ENCODE peak calls at places on chromosomes 4 and X, in five cellular contexts. H is thoracic aorta, Y is psoas muscle, X is stomach, L is osteoblast. V is an unnamed sample. For H3K36me3, the result is how much of the 10 kb centered on the place peaks cover.

GRCh38 chr4:182653596-182653995 is 263.6 kb downstream of the DCTD start:
- DNase-seq in H (no peak), Y (no peak), X (no peak), L (peak), V (no peak)

GRCh38 chr4:154490589-154491340 is 834 bp downstream of the DCHS2 start:
- DNase-seq in H (no peak), Y (peak), X (no peak), L (peak), V (peak)

GRCh38 chrX:71669492-71669891 is 2.1 kb downstream of the LOC101059915 start:
- DNase-seq in H (no peak), Y (no peak), X (no peak), L (no peak), V (peak)

GRCh38 chrX:20265726-20266681 is 705 bp downstream of the RPS6KA3 start:
- DNase-seq in H (no peak), Y (peak), X (no peak), L (peak), V (peak)

GRCh38 chrX:15769300-15769954 is 20.9 kb upstream of the ZRSR2 start:
- DNase-seq in H (no peak), Y (no peak), X (no peak), L (no peak), V (no peak)

GRCh38 chrX:346034-346813 is 27.6 kb upstream of the GTPBP6 start:
- DNase-seq in H (no peak), Y (no peak), X (no peak), L (no peak), V (peak)

GRCh38 chr4:54322817-54323417 is 93.8 kb downstream of the PDGFRA start:
- DNase-seq in H (no peak), Y (peak), X (peak), L (peak), V (peak)

GRCh38 chr4:4457803-4458550 is 71.1 kb downstream of the NSG1 start:
- DNase-seq in H (no peak), Y (no peak), X (no peak), L (no peak), V (no peak)

GRCh38 chr4:112348488-112349158 is 51.5 kb downstream of the ALPK1 start:
- DNase-seq in H (no peak), Y (peak), X (no peak), L (peak), V (peak)

GRCh38 chrX:10859353-10859752 is 239.0 kb upstream of the MID1 start:
- DNase-seq in H (no peak), Y (no peak), X (no peak), L (no peak), V (no peak)

GRCh38 chr4:153083447-153083921 is 120.8 kb upstream of the TRIM2 start:
- DNase-seq in H (no peak), Y (no peak), X (peak), L (peak), V (peak)

GRCh38 chr4:80362578-80363181 is 27.1 kb downstream of the CFAP299 start:
- DNase-seq in H (no peak), Y (no peak), X (no peak), L (no peak), V (peak)

GRCh38 chr4:13530823-13531608 is 13.3 kb downstream of the NKX3-2 start:
- DNase-seq in H (no peak), Y (no peak), X (no peak), L (no peak), V (no peak)

GRCh38 chr4:186714006-186714675 is 9.5 kb downstream of the FAT1 start:
- DNase-seq in H (no peak), Y (no peak), X (no peak), L (no peak), V (no peak)

GRCh38 chr4:98659741-98660507 is 1.5 kb upstream of the TSPAN5 start:
- DNase-seq in H (no peak), Y (no peak), X (no peak), L (peak), V (no peak)

GRCh38 chrX:1484638-1485019 is 31.9 kb upstream of the ASMTL start:
- DNase-seq in H (no peak), Y (no peak), X (no peak), L (no peak), V (no peak)

GRCh38 chr4:3607690-3608514 is 75.7 kb upstream of the LRPAP1 start:
- DNase-seq in H (no peak), Y (no peak), X (no peak), L (peak), V (peak)

GRCh38 chr4:87785858-87786509 is 13.4 kb upstream of the IBSP start:
- DNase-seq in H (no peak), Y (no peak), X (no peak), L (no peak), V (no peak)

GRCh38 chrX:153381684-153382532 is 19.2 kb downstream of the PNMA6E start:
- DNase-seq in H (no peak), Y (no peak), X (no peak), L (peak), V (no peak)

GRCh38 chr4:88054229-88054628 is 46.8 kb downstream of the PKD2 start:
- DNase-seq in H (no peak), Y (peak), X (no peak), L (no peak), V (no peak)

GRCh38 chr4:98522603-98523395 is 135.6 kb downstream of the TSPAN5 start:
- DNase-seq in H (no peak), Y (no peak), X (no peak), L (peak), V (no peak)

GRCh38 chrX:118392726-118393125 is 46.8 kb downstream of the WDR44 start:
- DNase-seq in H (no peak), Y (no peak), X (no peak), L (no peak), V (no peak)

DNA sequence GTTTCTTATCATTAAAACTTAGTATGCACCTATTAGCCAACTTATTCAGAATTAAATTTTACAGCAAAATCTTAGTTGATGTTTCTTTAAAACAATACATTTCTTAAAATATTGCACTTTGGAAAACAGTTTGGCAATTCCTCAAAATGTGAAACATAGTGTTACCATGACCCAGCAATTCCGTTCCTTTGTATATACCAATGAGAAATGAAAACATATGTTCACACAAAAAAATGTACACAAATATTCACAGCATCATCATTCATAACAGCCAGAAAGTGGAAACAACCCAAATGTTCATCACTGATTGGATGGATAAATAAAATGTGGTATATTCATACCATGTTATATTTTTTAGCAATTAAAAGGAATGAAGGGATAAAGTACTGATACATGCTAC is 50.2 kb downstream of the WDR44 start:
- DNase-seq in H (no peak), Y (no peak), X (no peak), L (no peak), V (no peak)
- H3K36me3 ChIP-seq in H (under half), Y (under half), X (under half), L (under half), V (under half)

GRCh38 chr4:108628411-108628810 is 8.0 kb downstream of the RPL34 start:
- DNase-seq in H (no peak), Y (no peak), X (no peak), L (no peak), V (no peak)

GRCh38 chr4:108624263-108625056 is 4.1 kb downstream of the RPL34 start:
- DNase-seq in H (no peak), Y (no peak), X (no peak), L (peak), V (no peak)

GRCh38 chr4:108622828-108623227 is 2.5 kb downstream of the RPL34 start:
- DNase-seq in H (no peak), Y (no peak), X (no peak), L (no peak), V (no peak)

GRCh38 chr4:108622022-108622421 is 1.6 kb downstream of the RPL34 start:
- DNase-seq in H (no peak), Y (no peak), X (no peak), L (no peak), V (no peak)

DNA sequence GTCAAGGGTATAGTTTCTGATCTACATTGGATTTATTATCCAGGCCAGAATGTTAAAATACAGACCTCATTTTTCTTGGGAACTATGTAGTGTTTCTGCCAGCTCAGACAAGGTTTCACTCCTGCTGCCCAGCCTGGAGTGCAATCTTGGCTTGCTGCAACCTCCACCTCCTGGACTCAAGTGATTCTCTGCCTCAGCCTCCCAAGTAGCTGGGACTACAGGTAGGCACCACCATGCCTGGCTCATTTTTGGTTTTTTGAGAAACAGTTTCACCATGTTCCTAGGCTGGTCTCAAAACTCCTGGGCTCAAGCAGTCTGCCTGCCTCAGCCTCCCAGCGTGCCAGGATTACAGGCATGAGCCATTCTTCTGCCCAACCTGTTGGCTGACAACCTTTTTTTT is 5.7 kb downstream of the RPL34 start:
- DNase-seq in H (no peak), Y (no peak), X (no peak), L (no peak), V (no peak)
- H3K36me3 ChIP-seq in H (under half), Y (under half), X (half or more), L (half or more), V (under half)

DNA sequence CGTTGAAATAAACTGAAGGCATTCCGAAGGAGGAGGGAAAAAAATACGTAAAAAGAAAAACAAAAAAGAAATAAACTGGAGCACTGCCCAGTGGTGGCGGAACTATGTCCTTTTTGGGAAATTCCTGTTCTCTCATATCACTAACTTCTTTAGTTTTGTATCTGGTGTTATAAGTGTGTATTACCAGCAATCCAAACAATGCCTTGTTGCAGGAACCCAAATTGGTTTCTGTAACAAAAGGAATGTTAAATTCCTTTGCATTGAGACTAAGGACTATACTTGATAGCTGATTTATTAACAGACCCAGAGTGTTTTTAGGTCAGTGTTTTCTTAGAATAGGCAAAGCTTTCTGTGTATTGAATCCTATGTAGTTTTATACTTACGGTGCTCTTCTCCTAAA is 6.6 kb downstream of the CCNG2 start:
- DNase-seq in H (no peak), Y (no peak), X (no peak), L (no peak), V (no peak)
- H3K36me3 ChIP-seq in H (under half), Y (under half), X (half or more), L (half or more), V (under half)

GRCh38 chrX:149490100-149490499 is 15.0 kb downstream of the IDS start:
- DNase-seq in H (no peak), Y (no peak), X (no peak), L (no peak), V (no peak)

GRCh38 chrX:149494844-149495565 is 10.1 kb downstream of the IDS start:
- DNase-seq in H (no peak), Y (no peak), X (no peak), L (no peak), V (no peak)

GRCh38 chrX:149493567-149494562 is 11.2 kb downstream of the IDS start:
- DNase-seq in H (no peak), Y (no peak), X (no peak), L (peak), V (no peak)

GRCh38 chrX:149495573-149496071 is 9.5 kb downstream of the IDS start:
- DNase-seq in H (no peak), Y (peak), X (no peak), L (peak), V (no peak)

GRCh38 chrX:149491812-149492211 is 13.3 kb downstream of the IDS start:
- DNase-seq in H (no peak), Y (no peak), X (no peak), L (no peak), V (no peak)
- H3K36me3 ChIP-seq in H (under half), Y (under half), X (half or more), L (under half), V (under half)

GRCh38 chr4:39758176-39758575 is 60.2 kb downstream of the UBE2K start:
- DNase-seq in H (no peak), Y (no peak), X (no peak), L (no peak), V (no peak)

GRCh38 chr4:39759569-39759968 is 61.6 kb downstream of the UBE2K start:
- DNase-seq in H (no peak), Y (no peak), X (no peak), L (no peak), V (no peak)

GRCh38 chr4:39756159-39756558 is 58.2 kb downstream of the UBE2K start:
- DNase-seq in H (no peak), Y (no peak), X (no peak), L (no peak), V (no peak)

GRCh38 chr4:39750216-39750615 is 52.3 kb downstream of the UBE2K start:
- DNase-seq in H (no peak), Y (no peak), X (no peak), L (no peak), V (no peak)

GRCh38 chr4:39754309-39754708 is 56.4 kb downstream of the UBE2K start:
- DNase-seq in H (no peak), Y (no peak), X (no peak), L (no peak), V (no peak)
- H3K36me3 ChIP-seq in H (under half), Y (under half), X (half or more), L (under half), V (under half)

DNA sequence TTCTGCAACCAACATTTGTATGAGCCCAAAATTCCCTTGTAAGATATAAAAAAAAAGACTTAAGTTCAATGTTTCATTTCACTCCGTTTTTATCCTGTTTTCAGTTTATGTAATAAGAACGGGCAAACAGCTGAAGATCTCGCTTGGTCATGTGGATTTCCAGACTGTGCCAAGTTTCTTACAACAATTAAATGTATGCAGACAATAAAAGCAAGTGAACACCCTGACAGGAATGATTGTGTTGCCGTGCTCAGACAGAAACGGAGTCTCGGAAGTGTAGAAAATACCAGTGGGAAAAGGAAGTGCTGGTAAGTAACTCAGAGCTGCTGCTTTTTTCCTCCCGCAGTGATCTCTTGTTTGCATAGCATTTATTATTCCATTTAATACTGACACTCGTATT is 2.8 kb downstream of the ANKRD37 start:
- DNase-seq in H (no peak), Y (no peak), X (no peak), L (no peak), V (no peak)
- H3K36me3 ChIP-seq in H (under half), Y (under half), X (half or more), L (under half), V (under half)

V was measured in mucosa of descending colon.